ENCODE peak calls at places on chromosomes 13 and 19, in four cellular contexts. T is fibroblast of lung, S is GM23338, I is mesendoderm. B is an unnamed sample.

GRCh38 chr13:30892966-30893365 is 13.1 kb upstream of the MEDAG start:
- DNase-seq in T (peak; percentile 56), S (peak; percentile 87), I (peak; percentile 84), B (peak; percentile 78)

GRCh38 chr19:1923319-1923718 is 17.7 kb upstream of the CSNK1G2 start:
- DNase-seq in T (no peak), S (no peak), I (no peak), B (no peak)

GRCh38 chr19:16970821-16971220 is 55.8 kb downstream of the CPAMD8 start:
- DNase-seq in T (no peak), S (peak; percentile 21), I (peak; percentile 16), B (no peak)

GRCh38 chr13:45482571-45483173 is 17.9 kb downstream of the COG3 start:
- DNase-seq in T (peak; percentile 39), S (no peak), I (no peak), B (no peak)

GRCh38 chr13:79423801-79424642 is 18.0 kb upstream of the RBM26 start:
- DNase-seq in T (peak; percentile 47), S (peak; percentile 75), I (peak; percentile 47), B (peak; percentile 80)

GRCh38 chr19:2057484-2058469 is 6.7 kb upstream of the MKNK2 start:
- DNase-seq in T (no peak), S (no peak), I (no peak), B (no peak)

GRCh38 chr13:109500146-109500773 is 286.1 kb downstream of the IRS2 start:
- DNase-seq in T (peak; percentile 13), S (peak; percentile 41), I (peak; percentile 68), B (no peak)

GRCh38 chr19:32404939-32405430 is 585 bp upstream of the DPY19L3 start:
- DNase-seq in T (peak; percentile 41), S (no peak), I (no peak), B (no peak)

GRCh38 chr19:30085394-30085793 is 143.4 kb downstream of the URI1 start:
- DNase-seq in T (peak; percentile 3), S (peak; percentile 74), I (peak; percentile 59), B (peak; percentile 59)

DNA sequence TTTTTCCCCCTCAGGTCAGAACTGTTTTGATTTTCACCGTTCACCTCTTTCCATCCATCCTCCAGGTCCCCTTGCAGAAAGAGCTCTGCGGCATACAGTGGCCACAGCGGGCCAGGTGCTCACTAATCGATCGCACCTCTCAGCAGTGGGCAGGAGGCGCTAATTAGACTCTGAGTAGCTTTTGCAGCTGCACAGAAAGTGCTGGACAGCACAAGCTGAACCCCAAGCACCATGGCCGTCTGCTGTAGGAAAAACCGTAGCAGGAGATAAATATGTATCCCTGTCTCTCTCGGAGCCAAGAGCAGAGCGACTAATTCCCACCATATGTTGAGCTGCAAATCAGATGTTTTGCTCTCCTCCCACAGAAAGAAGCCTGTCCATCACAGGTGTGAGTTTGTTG is 54.4 kb downstream of the PEX11G start:
- DNase-seq in T (no peak), S (no peak), I (no peak), B (no peak)
- H3K79me2 ChIP-seq in T (no peaks in the 10 kb centered on the region), S (peaks cover 7% of the 10 kb centered on the region), I (no peaks in the 10 kb centered on the region), B (peaks cover 12% of the 10 kb centered on the region)

DNA sequence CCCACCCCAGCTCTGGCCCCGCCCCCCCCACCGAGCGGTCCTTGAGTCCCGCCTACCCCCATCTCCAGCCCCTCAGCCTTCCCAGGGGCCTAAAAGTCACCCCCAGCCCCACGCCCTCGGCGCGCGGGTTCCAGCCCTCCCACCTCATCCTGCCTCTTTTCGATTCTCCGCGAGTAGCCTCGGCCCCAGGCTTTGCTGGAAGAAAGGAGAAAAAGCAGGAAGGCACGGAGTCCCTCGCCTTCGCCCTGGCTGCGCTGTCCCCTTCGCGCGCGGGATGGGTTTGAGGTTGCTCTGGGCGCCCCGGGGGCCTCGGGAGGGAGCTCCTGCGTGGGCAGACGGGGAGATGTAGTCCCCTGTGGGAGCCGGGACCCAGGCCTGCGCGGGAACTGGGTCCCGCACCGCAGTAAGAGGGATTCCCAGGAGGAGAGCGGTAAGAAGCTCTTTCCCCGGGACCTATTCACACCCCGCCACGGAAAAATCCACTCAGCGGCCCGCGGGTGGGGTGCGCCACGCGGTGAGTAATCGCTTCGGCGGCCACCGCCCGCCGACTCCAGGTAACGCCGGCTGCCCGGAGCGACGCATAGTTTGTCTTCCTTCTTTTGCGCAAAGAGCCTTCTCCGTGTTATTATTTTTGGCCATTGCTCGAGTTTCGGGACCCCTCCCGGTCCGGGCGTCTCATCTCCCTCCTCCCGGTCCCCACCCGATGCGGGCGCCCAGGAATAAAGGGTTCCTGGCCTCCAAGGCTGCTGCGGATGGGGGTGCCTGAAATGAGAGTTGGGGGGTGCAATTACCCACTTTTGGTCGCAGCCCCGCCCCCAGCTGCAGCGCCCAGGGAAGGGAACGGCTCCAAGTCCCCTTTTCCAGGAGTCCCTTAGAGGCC is 863 bp upstream of the CRLF1 start:
- DNase-seq in T (no peak), S (peak; percentile 65), I (no peak), B (no peak)
- H3K4me3 ChIP-seq in T (no peak overlapping the region), S (peak overlapping the region; percentile 52), I (no peak overlapping the region), B (no peak overlapping the region)

DNA sequence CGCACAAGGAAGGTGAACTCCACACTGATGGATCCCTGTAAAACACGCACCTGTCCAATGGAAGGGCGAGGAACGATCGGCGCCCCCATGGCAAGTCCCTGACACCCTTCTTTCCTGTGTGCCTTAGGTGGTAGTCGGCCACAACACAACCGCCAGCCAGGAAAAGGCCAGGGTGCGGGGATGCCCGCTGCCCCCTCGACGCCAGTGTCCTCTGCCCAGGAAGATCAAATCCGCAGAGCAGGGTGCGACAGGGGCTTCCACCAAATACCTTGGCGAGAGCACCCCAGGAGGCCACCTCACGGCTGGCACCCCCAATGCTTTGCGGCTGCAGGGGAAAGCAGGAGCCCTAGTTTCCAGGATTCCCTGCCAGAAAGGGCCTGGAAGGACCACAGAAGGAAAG is 91.2 kb downstream of the ZNF254 start:
- DNase-seq in T (no peak), S (no peak), I (no peak), B (no peak)
- H3K79me2 ChIP-seq in T (no peaks in the 10 kb centered on the region), S (no peaks in the 10 kb centered on the region), I (no peaks in the 10 kb centered on the region), B (no peaks in the 10 kb centered on the region)

DNA sequence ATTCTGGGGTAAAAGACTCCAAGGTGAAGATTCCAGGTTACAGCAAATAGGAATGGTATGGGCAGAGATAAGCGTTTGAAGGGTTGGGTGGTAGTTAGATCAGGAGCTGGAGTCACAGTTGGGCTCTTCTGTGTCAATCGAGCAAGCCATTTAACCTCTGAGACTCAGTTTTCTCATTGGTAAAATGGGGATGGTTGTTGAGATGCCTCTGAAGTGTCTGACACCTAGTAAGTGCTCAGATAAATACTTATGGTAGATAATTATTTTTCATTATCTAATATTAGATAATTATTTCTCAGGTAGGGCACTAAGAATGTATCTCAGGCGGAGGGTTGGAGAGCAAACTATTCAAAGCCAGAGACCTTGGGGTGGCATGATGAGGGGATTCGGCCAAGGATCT is 7.8 kb downstream of the LTBP4 start:
- DNase-seq in T (no peak), S (no peak), I (no peak), B (no peak)
- H3K4me3 ChIP-seq in T (no peak overlapping the region), S (peak overlapping the region; percentile 68), I (no peak overlapping the region), B (peak overlapping the region; percentile 68)